ENCODE peak calls at places on chromosomes 7 and 10, in five cellular contexts. I is prostate gland, M is colonic mucosa, S is choroid plexus epithelial cell, H is dorsolateral prefrontal cortex. J is an unnamed sample.

GRCh38 chr10:126972622-126973414 is 67.6 kb downstream of the DOCK1 start:
- DNase-seq in H (no peak), M (no peak), I (no peak), S (peak), J (no peak)

GRCh38 chr7:105149827-105150226 is 135.8 kb downstream of the KMT2E start:
- DNase-seq in M (no peak), I (no peak), H (no peak), S (peak), J (no peak)

GRCh38 chr10:99431190-99431549 is 746 bp upstream of the GOT1 start:
- DNase-seq in M (peak), H (peak), I (peak), S (peak), J (no peak)

GRCh38 chr10:129938460-129938859 is 25.6 kb downstream of the EBF3 start:
- DNase-seq in S (no peak), H (no peak), I (no peak), M (no peak), J (no peak)

GRCh38 chr7:1662767-1663166 is 7.3 kb upstream of the ELFN1 start:
- DNase-seq in I (no peak), H (no peak), S (no peak), M (no peak), J (peak)

GRCh38 chr7:134662166-134662870 is 15.7 kb downstream of the BPGM start:
- DNase-seq in M (no peak), I (no peak), S (no peak), H (no peak), J (no peak)

GRCh38 chr7:19060870-19061269 is 56.6 kb downstream of the TWIST1 start:
- DNase-seq in I (no peak), M (no peak), S (peak), H (no peak), J (no peak)

GRCh38 chr7:22114440-22114981 is 168.8 kb upstream of the CDCA7L start:
- DNase-seq in M (no peak), S (no peak), I (no peak), H (no peak), J (no peak)

GRCh38 chr7:75957021-75957736 is 37.2 kb downstream of the TMEM120A start:
- DNase-seq in S (peak), I (no peak), M (peak), H (no peak), J (peak)

GRCh38 chr7:95213148-95213547 is 111.2 kb downstream of the PON1 start:
- DNase-seq in H (no peak), S (peak), I (no peak), M (no peak), J (no peak)

GRCh38 chr7:2738766-2739549 is 51.0 kb downstream of the AMZ1 start:
- DNase-seq in S (no peak), I (no peak), M (no peak), H (no peak), J (no peak)

GRCh38 chr7:43467406-43467805 is 115.5 kb upstream of the STK17A start:
- DNase-seq in H (no peak), M (no peak), S (peak), I (no peak), J (no peak)

DNA sequence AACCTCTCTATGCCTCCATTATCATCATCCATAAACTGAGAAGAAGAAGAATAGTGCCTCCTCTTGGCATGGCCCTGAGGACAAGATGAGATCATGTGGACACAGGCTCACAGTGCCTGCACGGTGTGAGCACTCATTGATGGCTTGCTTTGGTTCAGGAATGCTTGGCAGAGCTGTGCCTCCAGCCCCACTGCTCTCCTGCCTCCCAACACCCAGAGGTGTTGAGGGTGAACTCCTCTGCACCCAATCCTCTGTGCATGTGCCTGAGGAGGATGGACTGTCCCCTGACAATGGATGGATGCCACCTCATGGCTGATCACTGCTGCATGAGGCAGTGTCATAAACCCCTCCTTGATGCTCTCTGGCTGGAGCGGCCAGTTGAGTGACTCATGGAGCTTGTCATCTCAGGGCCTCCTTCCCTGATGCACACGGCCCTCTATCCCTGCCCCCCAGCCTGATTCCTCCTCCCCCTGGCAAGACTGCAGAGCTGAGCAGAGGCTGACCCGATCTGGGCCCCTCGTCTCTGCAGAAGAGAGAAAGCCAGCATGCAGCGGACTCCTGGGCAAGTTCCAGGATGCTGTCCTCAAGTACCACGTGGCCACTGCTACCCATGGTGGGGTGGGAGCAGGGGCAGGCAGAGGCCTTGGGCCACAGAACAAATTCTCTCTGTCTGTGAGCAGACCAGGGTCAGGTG is 136.3 kb downstream of the KCNMA1 start:
- DNase-seq in H (peak), M (no peak), I (no peak), S (peak), J (no peak)
- TF ChIP-seq CTCF in H (no peak), M (no peak), I (no peak), S (no peak), J (no peak)

GRCh38 chr10:22338260-22338894 is 6.9 kb upstream of the SPAG6 start:
- DNase-seq in I (no peak), M (no peak), H (no peak), S (no peak), J (no peak)

GRCh38 chr10:22341190-22341935 is 3.9 kb upstream of the SPAG6 start:
- DNase-seq in S (peak), M (no peak), I (no peak), H (no peak), J (no peak)

GRCh38 chr10:22341936-22342222 is 3.4 kb upstream of the SPAG6 start:
- DNase-seq in H (no peak), S (no peak), I (no peak), M (no peak), J (no peak)

GRCh38 chr10:22339761-22340361 is 5.4 kb upstream of the SPAG6 start:
- DNase-seq in H (no peak), M (no peak), I (no peak), S (no peak), J (no peak)

DNA sequence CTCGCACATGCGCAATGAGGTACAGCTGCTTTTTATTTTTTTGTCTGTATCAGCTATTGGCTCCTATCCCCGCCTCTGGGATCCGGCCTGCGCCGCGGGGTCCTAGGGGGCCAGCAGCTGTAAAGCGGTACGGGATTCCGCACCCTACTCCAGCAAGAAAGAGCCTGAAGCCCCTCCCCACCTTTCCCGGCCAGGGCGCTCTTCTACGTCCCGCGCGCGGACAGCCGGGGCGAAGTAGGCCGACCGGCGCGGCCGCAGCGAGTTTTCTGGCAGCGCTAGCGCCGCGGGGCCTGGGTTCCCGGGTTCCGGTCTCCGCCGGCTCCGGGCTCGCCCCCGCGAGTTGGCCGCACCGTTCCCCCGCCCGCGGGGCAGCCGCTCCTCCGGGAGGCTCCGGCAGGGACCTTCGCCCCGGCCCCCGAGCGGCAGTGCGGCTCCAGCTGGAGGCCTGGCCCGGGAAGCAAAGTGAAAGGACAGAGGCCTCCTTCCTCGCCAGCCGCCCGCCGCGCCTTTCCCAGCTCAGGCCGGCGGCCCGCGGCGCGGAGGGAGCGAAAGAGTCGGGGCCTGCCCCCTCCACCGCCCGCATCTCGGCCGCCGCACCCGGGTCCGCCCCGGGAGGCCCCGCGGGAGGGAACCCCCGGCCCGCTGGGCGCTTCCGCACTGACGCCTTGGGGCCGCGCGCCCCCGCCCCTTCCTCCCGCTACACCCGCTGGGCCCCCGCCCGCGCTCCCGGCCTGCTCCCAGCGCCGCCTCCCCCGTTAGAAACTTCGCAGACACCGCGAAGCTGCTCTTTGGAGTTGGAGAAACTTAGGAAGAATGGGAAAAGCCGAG is 4.7 kb upstream of the SPAG6 start:
- DNase-seq in M (peak), H (peak), I (peak), S (peak), J (peak)
- TF ChIP-seq CTCF in M (no peak), H (no peak), I (no peak), S (no peak), J (no peak)

GRCh38 chr7:26328498-26329390 is 37.1 kb downstream of the SNX10 start:
- DNase-seq in M (no peak), I (no peak), H (no peak), S (no peak), J (no peak)
- TF ChIP-seq CTCF in M (no peak), I (no peak), H (no peak), S (no peak), J (no peak)

DNA sequence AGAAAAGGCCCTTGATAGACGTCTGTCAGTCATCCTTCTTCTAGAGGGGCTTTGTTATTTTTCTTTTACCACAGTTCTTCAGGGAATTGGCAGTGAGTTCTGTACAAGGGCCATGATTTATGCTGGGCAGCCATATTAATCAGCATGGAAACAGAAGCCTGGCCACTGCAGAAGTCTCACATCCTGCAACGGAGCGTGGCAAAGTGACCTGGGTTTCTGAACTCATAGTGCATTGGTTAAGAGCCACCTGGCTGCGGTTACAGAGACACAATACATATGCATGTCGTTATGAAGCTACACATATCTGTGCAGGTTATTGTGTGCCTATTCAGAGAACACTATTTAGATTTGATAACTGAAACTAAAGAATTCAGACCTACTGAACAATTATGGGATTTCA is 419.4 kb upstream of the CELF2 start:
- DNase-seq in S (no peak), M (no peak), I (no peak), H (no peak), J (no peak)
- TF ChIP-seq CTCF in S (no peak), M (no peak), I (no peak), H (no peak), J (no peak)

GRCh38 chr7:142319970-142320369 is 62.1 kb upstream of the PRSS58 start:
- DNase-seq in I (no peak), H (no peak), M (no peak), S (peak), J (no peak)
- TF ChIP-seq CTCF in I (no peak), H (peak), M (no peak), S (peak), J (no peak)

GRCh38 chr10:98394855-98395440 is 20.0 kb downstream of the PYROXD2 start:
- DNase-seq in M (no peak), S (no peak), I (no peak), H (no peak), J (no peak)
- TF ChIP-seq CTCF in M (no peak), S (no peak), I (no peak), H (no peak), J (no peak)